ENCODE peak calls at places on chromosome 22, in four cellular contexts. One of them, this sample, is unnamed.

GRCh38 chr22:35928273-35928798 is 100.3 kb downstream of the RBFOX2 start:
- DNase-seq in uterus: no peak
- DNase-seq in MCF 10A: no peak
- DNase-seq in left ventricle myocardium inferior: no peak
- DNase-seq in this sample: no peak

GRCh38 chr22:37194750-37195149 is 6.7 kb upstream of the C1QTNF6 start:
- DNase-seq in uterus: no peak
- DNase-seq in MCF 10A: no peak
- DNase-seq in left ventricle myocardium inferior: no peak
- DNase-seq in this sample: no peak

GRCh38 chr22:20080776-20081654 is 974 bp downstream of the DGCR8 start:
- DNase-seq in uterus: no peak
- DNase-seq in MCF 10A: peak
- DNase-seq in left ventricle myocardium inferior: no peak
- DNase-seq in this sample: no peak

GRCh38 chr22:49431559-49431958 is 396.1 kb downstream of the BRD1 start:
- DNase-seq in left ventricle myocardium inferior: no peak
- DNase-seq in MCF 10A: no peak
- DNase-seq in uterus: no peak
- DNase-seq in this sample: no peak

GRCh38 chr22:47628477-47629272 is 866.2 kb downstream of the TBC1D22A start:
- DNase-seq in uterus: no peak
- DNase-seq in MCF 10A: no peak
- DNase-seq in left ventricle myocardium inferior: no peak
- DNase-seq in this sample: no peak

GRCh38 chr22:46076651-46077339 is 73.5 kb upstream of the PPARA start:
- DNase-seq in uterus: peak
- DNase-seq in left ventricle myocardium inferior: peak
- DNase-seq in MCF 10A: peak
- DNase-seq in this sample: peak

GRCh38 chr22:37499006-37499707 is 13.0 kb upstream of the MFNG start:
- DNase-seq in left ventricle myocardium inferior: no peak
- DNase-seq in MCF 10A: no peak
- DNase-seq in uterus: no peak
- DNase-seq in this sample: no peak

GRCh38 chr22:20510811-20511577 is 3.6 kb downstream of the MED15 start:
- DNase-seq in left ventricle myocardium inferior: no peak
- DNase-seq in MCF 10A: peak
- DNase-seq in uterus: no peak
- DNase-seq in this sample: no peak

GRCh38 chr22:34395370-34395769 is 475.1 kb upstream of the LARGE1 start:
- DNase-seq in uterus: no peak
- DNase-seq in left ventricle myocardium inferior: no peak
- DNase-seq in MCF 10A: no peak
- DNase-seq in this sample: no peak

GRCh38 chr22:41598081-41598480 is 8.4 kb upstream of the PMM1 start:
- DNase-seq in MCF 10A: peak
- DNase-seq in left ventricle myocardium inferior: no peak
- DNase-seq in uterus: no peak
- DNase-seq in this sample: no peak